ENCODE peak calls at places on chromosomes 7 and 10, in four cellular contexts. One of them, this sample, is unnamed.

GRCh38 chr10:61754553-61755540 is 92.1 kb downstream of the CABCOCO1 start:
- DNase-seq in activated CD8-positive, alpha-beta T cell treated with anti-CD3 and anti-CD28 coated beads for 36 hours: no peak
- DNase-seq in colonic mucosa: no peak
- DNase-seq in IMR-90: peak
- DNase-seq in this sample: peak

GRCh38 chr10:101028446-101029244 is 2.3 kb downstream of the PDZD7 start:
- DNase-seq in colonic mucosa: no peak
- DNase-seq in IMR-90: no peak
- DNase-seq in activated CD8-positive, alpha-beta T cell treated with anti-CD3 and anti-CD28 coated beads for 36 hours: no peak
- DNase-seq in this sample: no peak

GRCh38 chr10:52889611-52890010 is 117.0 kb upstream of the MBL2 start:
- DNase-seq in colonic mucosa: no peak
- DNase-seq in activated CD8-positive, alpha-beta T cell treated with anti-CD3 and anti-CD28 coated beads for 36 hours: no peak
- DNase-seq in IMR-90: no peak
- DNase-seq in this sample: no peak

GRCh38 chr10:131354380-131354779 is 42.9 kb upstream of the TCERG1L start:
- DNase-seq in activated CD8-positive, alpha-beta T cell treated with anti-CD3 and anti-CD28 coated beads for 36 hours: peak
- DNase-seq in colonic mucosa: no peak
- DNase-seq in IMR-90: no peak
- DNase-seq in this sample: no peak

GRCh38 chr10:34163075-34163905 is 651.8 kb downstream of the PARD3 start:
- DNase-seq in IMR-90: no peak
- DNase-seq in colonic mucosa: no peak
- DNase-seq in activated CD8-positive, alpha-beta T cell treated with anti-CD3 and anti-CD28 coated beads for 36 hours: no peak
- DNase-seq in this sample: no peak

GRCh38 chr10:986137-986825 is 2.0 kb upstream of the GTPBP4 start:
- DNase-seq in colonic mucosa: no peak
- DNase-seq in IMR-90: peak
- DNase-seq in activated CD8-positive, alpha-beta T cell treated with anti-CD3 and anti-CD28 coated beads for 36 hours: peak
- DNase-seq in this sample: no peak

GRCh38 chr10:78405231-78405630 is 371.6 kb downstream of the RPS24 start:
- DNase-seq in colonic mucosa: no peak
- DNase-seq in IMR-90: no peak
- DNase-seq in activated CD8-positive, alpha-beta T cell treated with anti-CD3 and anti-CD28 coated beads for 36 hours: no peak
- DNase-seq in this sample: peak

GRCh38 chr7:10793995-10794780 is 179.5 kb upstream of the PHF14 start:
- DNase-seq in activated CD8-positive, alpha-beta T cell treated with anti-CD3 and anti-CD28 coated beads for 36 hours: no peak
- DNase-seq in IMR-90: no peak
- DNase-seq in colonic mucosa: no peak
- DNase-seq in this sample: no peak

GRCh38 chr7:147498081-147498480 is 1092.5 kb upstream of the C7orf33 start:
- DNase-seq in IMR-90: peak
- DNase-seq in activated CD8-positive, alpha-beta T cell treated with anti-CD3 and anti-CD28 coated beads for 36 hours: no peak
- DNase-seq in colonic mucosa: no peak
- DNase-seq in this sample: no peak

GRCh38 chr7:5525271-5526189 is 101.9 kb upstream of the TNRC18 start:
- DNase-seq in activated CD8-positive, alpha-beta T cell treated with anti-CD3 and anti-CD28 coated beads for 36 hours: no peak
- DNase-seq in IMR-90: peak
- DNase-seq in colonic mucosa: peak
- DNase-seq in this sample: peak

GRCh38 chr7:706721-707120 is 19.8 kb upstream of the DNAAF5 start:
- DNase-seq in IMR-90: no peak
- DNase-seq in colonic mucosa: peak
- DNase-seq in activated CD8-positive, alpha-beta T cell treated with anti-CD3 and anti-CD28 coated beads for 36 hours: no peak
- DNase-seq in this sample: no peak

GRCh38 chr10:79475119-79475653 is 29.8 kb upstream of the ZCCHC24 start:
- DNase-seq in activated CD8-positive, alpha-beta T cell treated with anti-CD3 and anti-CD28 coated beads for 36 hours: no peak
- DNase-seq in colonic mucosa: no peak
- DNase-seq in IMR-90: no peak
- DNase-seq in this sample: no peak

GRCh38 chr7:1650363-1651030 is 19.6 kb upstream of the ELFN1 start:
- DNase-seq in activated CD8-positive, alpha-beta T cell treated with anti-CD3 and anti-CD28 coated beads for 36 hours: no peak
- DNase-seq in IMR-90: no peak
- DNase-seq in colonic mucosa: no peak
- DNase-seq in this sample: no peak

GRCh38 chr7:36810476-36810875 is 86.2 kb upstream of the AOAH start:
- DNase-seq in activated CD8-positive, alpha-beta T cell treated with anti-CD3 and anti-CD28 coated beads for 36 hours: no peak
- DNase-seq in IMR-90: no peak
- DNase-seq in colonic mucosa: no peak
- DNase-seq in this sample: no peak

GRCh38 chr10:48400129-48400849 is 93.8 kb downstream of the MAPK8 start:
- DNase-seq in activated CD8-positive, alpha-beta T cell treated with anti-CD3 and anti-CD28 coated beads for 36 hours: no peak
- DNase-seq in IMR-90: peak
- DNase-seq in colonic mucosa: no peak
- DNase-seq in this sample: no peak

GRCh38 chr7:102077081-102077480 is 209.6 kb upstream of the SH2B2 start:
- DNase-seq in activated CD8-positive, alpha-beta T cell treated with anti-CD3 and anti-CD28 coated beads for 36 hours: no peak
- DNase-seq in colonic mucosa: no peak
- DNase-seq in IMR-90: no peak
- DNase-seq in this sample: peak

GRCh38 chr7:146878901-146879300 is 762.3 kb downstream of the CNTNAP2 start:
- DNase-seq in IMR-90: no peak
- DNase-seq in colonic mucosa: no peak
- DNase-seq in activated CD8-positive, alpha-beta T cell treated with anti-CD3 and anti-CD28 coated beads for 36 hours: no peak
- DNase-seq in this sample: no peak

GRCh38 chr10:123150986-123151738 is 3.0 kb upstream of the BUB3 start:
- DNase-seq in activated CD8-positive, alpha-beta T cell treated with anti-CD3 and anti-CD28 coated beads for 36 hours: peak
- DNase-seq in IMR-90: peak
- DNase-seq in colonic mucosa: peak
- DNase-seq in this sample: peak

GRCh38 chr7:2172311-2173183 is 60.2 kb downstream of the MAD1L1 start:
- DNase-seq in activated CD8-positive, alpha-beta T cell treated with anti-CD3 and anti-CD28 coated beads for 36 hours: no peak
- DNase-seq in colonic mucosa: peak
- DNase-seq in IMR-90: peak
- DNase-seq in this sample: no peak

GRCh38 chr7:8277394-8277982 is 15.5 kb upstream of the ICA1 start:
- DNase-seq in IMR-90: no peak
- DNase-seq in activated CD8-positive, alpha-beta T cell treated with anti-CD3 and anti-CD28 coated beads for 36 hours: no peak
- DNase-seq in colonic mucosa: no peak
- DNase-seq in this sample: peak

GRCh38 chr7:29957921-29958320 is 31.7 kb downstream of the SCRN1 start:
- DNase-seq in colonic mucosa: no peak
- DNase-seq in activated CD8-positive, alpha-beta T cell treated with anti-CD3 and anti-CD28 coated beads for 36 hours: no peak
- DNase-seq in IMR-90: no peak
- DNase-seq in this sample: peak

GRCh38 chr7:44969701-44970494 is 8.9 kb downstream of the MYO1G start:
- DNase-seq in colonic mucosa: no peak
- DNase-seq in IMR-90: no peak
- DNase-seq in activated CD8-positive, alpha-beta T cell treated with anti-CD3 and anti-CD28 coated beads for 36 hours: peak
- DNase-seq in this sample: no peak

GRCh38 chr10:111200505-111201186 is 123.8 kb downstream of the ADRA2A start:
- DNase-seq in IMR-90: no peak
- DNase-seq in activated CD8-positive, alpha-beta T cell treated with anti-CD3 and anti-CD28 coated beads for 36 hours: no peak
- DNase-seq in colonic mucosa: peak
- DNase-seq in this sample: peak

GRCh38 chr10:43809211-43809930 is 160.7 kb upstream of the ZNF32 start:
- DNase-seq in colonic mucosa: no peak
- DNase-seq in activated CD8-positive, alpha-beta T cell treated with anti-CD3 and anti-CD28 coated beads for 36 hours: no peak
- DNase-seq in IMR-90: peak
- DNase-seq in this sample: no peak

GRCh38 chr7:142319970-142320369 is 62.1 kb upstream of the PRSS58 start:
- DNase-seq in IMR-90: no peak
- DNase-seq in activated CD8-positive, alpha-beta T cell treated with anti-CD3 and anti-CD28 coated beads for 36 hours: peak
- DNase-seq in colonic mucosa: no peak
- DNase-seq in this sample: peak

GRCh38 chr10:110373059-110373458 is 68.3 kb upstream of the SMNDC1 start:
- DNase-seq in colonic mucosa: no peak
- DNase-seq in activated CD8-positive, alpha-beta T cell treated with anti-CD3 and anti-CD28 coated beads for 36 hours: no peak
- DNase-seq in IMR-90: peak
- DNase-seq in this sample: no peak

GRCh38 chr7:23212395-23212794 is 30.5 kb downstream of the NUP42 start:
- DNase-seq in IMR-90: no peak
- DNase-seq in colonic mucosa: no peak
- DNase-seq in activated CD8-positive, alpha-beta T cell treated with anti-CD3 and anti-CD28 coated beads for 36 hours: no peak
- DNase-seq in this sample: no peak

GRCh38 chr10:76981251-76981650 is 656.4 kb downstream of the KCNMA1 start:
- DNase-seq in IMR-90: no peak
- DNase-seq in activated CD8-positive, alpha-beta T cell treated with anti-CD3 and anti-CD28 coated beads for 36 hours: no peak
- DNase-seq in colonic mucosa: no peak
- DNase-seq in this sample: no peak

GRCh38 chr10:100232101-100232500 is 2.7 kb upstream of the CHUK start:
- DNase-seq in activated CD8-positive, alpha-beta T cell treated with anti-CD3 and anti-CD28 coated beads for 36 hours: no peak
- DNase-seq in colonic mucosa: no peak
- DNase-seq in IMR-90: peak
- DNase-seq in this sample: no peak

GRCh38 chr7:8781166-8781565 is 347.8 kb downstream of the NXPH1 start:
- DNase-seq in IMR-90: no peak
- DNase-seq in colonic mucosa: no peak
- DNase-seq in activated CD8-positive, alpha-beta T cell treated with anti-CD3 and anti-CD28 coated beads for 36 hours: no peak
- DNase-seq in this sample: peak